ENCODE peak calls at places on chromosomes 1 and 21, in six cellular contexts. One of them, this sample, is unnamed.

GRCh38 chr1:201530741-201531521 is 8.0 kb upstream of the NAV1 start:
- DNase-seq in GM12891: peak
- DNase-seq in H1: peak
- DNase-seq in K562: peak
- DNase-seq in HepG2: peak
- DNase-seq in GM12878: no peak
- DNase-seq in this sample: peak

GRCh38 chr1:28436211-28436769 is 66.8 kb downstream of the PHACTR4 start:
- DNase-seq in GM12891: no peak
- DNase-seq in H1: no peak
- DNase-seq in K562: no peak
- DNase-seq in HepG2: peak
- DNase-seq in GM12878: no peak
- DNase-seq in this sample: no peak

GRCh38 chr1:20615946-20616345 is 17.3 kb upstream of the PINK1 start:
- DNase-seq in GM12891: no peak
- DNase-seq in H1: no peak
- DNase-seq in K562: no peak
- DNase-seq in HepG2: no peak
- DNase-seq in GM12878: no peak
- DNase-seq in this sample: no peak

GRCh38 chr21:17451364-17451869 is 61.4 kb upstream of the CXADR start:
- DNase-seq in GM12891: no peak
- DNase-seq in H1: no peak
- DNase-seq in K562: no peak
- DNase-seq in HepG2: peak
- DNase-seq in GM12878: no peak
- DNase-seq in this sample: no peak

GRCh38 chr1:66339944-66340343 is 194.0 kb upstream of the SGIP1 start:
- DNase-seq in GM12891: no peak
- DNase-seq in H1: no peak
- DNase-seq in K562: no peak
- DNase-seq in HepG2: no peak
- DNase-seq in GM12878: no peak
- DNase-seq in this sample: no peak

GRCh38 chr1:37714226-37714625 is 21.9 kb downstream of the CDCA8 start:
- DNase-seq in GM12891: no peak
- DNase-seq in H1: no peak
- DNase-seq in K562: no peak
- DNase-seq in HepG2: no peak
- DNase-seq in GM12878: no peak
- DNase-seq in this sample: no peak

GRCh38 chr1:117067528-117068370 is 7.6 kb downstream of the TTF2 start:
- DNase-seq in GM12891: no peak
- DNase-seq in H1: no peak
- DNase-seq in K562: peak
- DNase-seq in HepG2: peak
- DNase-seq in GM12878: peak
- DNase-seq in this sample: no peak

GRCh38 chr1:182984621-182985020 is 31.7 kb upstream of the SHCBP1L start:
- DNase-seq in GM12891: no peak
- DNase-seq in H1: no peak
- DNase-seq in K562: no peak
- DNase-seq in HepG2: no peak
- DNase-seq in GM12878: no peak
- DNase-seq in this sample: no peak

GRCh38 chr21:26194811-26195251 is 24.3 kb upstream of the APP start:
- DNase-seq in GM12891: no peak
- DNase-seq in H1: no peak
- DNase-seq in K562: no peak
- DNase-seq in HepG2: no peak
- DNase-seq in GM12878: no peak
- DNase-seq in this sample: no peak

GRCh38 chr1:115437146-115437639 is 99.1 kb upstream of the NGF start:
- DNase-seq in GM12891: no peak
- DNase-seq in H1: no peak
- DNase-seq in K562: no peak
- DNase-seq in HepG2: no peak
- DNase-seq in GM12878: no peak
- DNase-seq in this sample: no peak

GRCh38 chr1:57307382-57307781 is 116.5 kb downstream of the DAB1 start:
- DNase-seq in GM12891: peak
- DNase-seq in H1: peak
- DNase-seq in K562: peak
- DNase-seq in HepG2: no peak
- DNase-seq in GM12878: peak
- DNase-seq in this sample: peak

GRCh38 chr1:179953974-179954493 is 576 bp upstream of the CEP350 start:
- DNase-seq in GM12891: no peak
- DNase-seq in H1: peak
- DNase-seq in K562: peak
- DNase-seq in HepG2: peak
- DNase-seq in GM12878: no peak
- DNase-seq in this sample: no peak

GRCh38 chr1:223143760-223144248 is 756 bp upstream of the TLR5 start:
- DNase-seq in GM12891: no peak
- DNase-seq in H1: no peak
- DNase-seq in K562: peak
- DNase-seq in HepG2: no peak
- DNase-seq in GM12878: peak
- DNase-seq in this sample: peak

GRCh38 chr1:176691251-176692228 is 228.6 kb downstream of the PAPPA2 start:
- DNase-seq in GM12891: no peak
- DNase-seq in H1: no peak
- DNase-seq in K562: peak
- DNase-seq in HepG2: peak
- DNase-seq in GM12878: peak
- DNase-seq in this sample: peak

GRCh38 chr1:178371236-178371635 is 125.5 kb downstream of the CLEC20A start:
- DNase-seq in GM12891: no peak
- DNase-seq in H1: no peak
- DNase-seq in K562: no peak
- DNase-seq in HepG2: no peak
- DNase-seq in GM12878: no peak
- DNase-seq in this sample: no peak

GRCh38 chr1:244369256-244370057 is 82.3 kb downstream of the ADSS2 start:
- DNase-seq in GM12891: no peak
- DNase-seq in H1: no peak
- DNase-seq in K562: no peak
- DNase-seq in HepG2: no peak
- DNase-seq in GM12878: no peak
- DNase-seq in this sample: no peak

GRCh38 chr1:205360166-205360565 is 3.4 kb upstream of the KLHDC8A start:
- DNase-seq in GM12891: no peak
- DNase-seq in H1: no peak
- DNase-seq in K562: no peak
- DNase-seq in HepG2: no peak
- DNase-seq in GM12878: no peak
- DNase-seq in this sample: no peak

GRCh38 chr1:112614460-112615065 is 4.4 kb downstream of the ST7L start:
- DNase-seq in GM12891: no peak
- DNase-seq in H1: no peak
- DNase-seq in K562: no peak
- DNase-seq in HepG2: no peak
- DNase-seq in GM12878: no peak
- DNase-seq in this sample: no peak

GRCh38 chr1:204295666-204296065 is 64.1 kb downstream of the PLEKHA6 start:
- DNase-seq in GM12891: no peak
- DNase-seq in H1: no peak
- DNase-seq in K562: no peak
- DNase-seq in HepG2: peak
- DNase-seq in GM12878: no peak
- DNase-seq in this sample: no peak

GRCh38 chr1:70405780-70406416 is 5.2 kb upstream of the CTH start:
- DNase-seq in GM12891: no peak
- DNase-seq in H1: no peak
- DNase-seq in K562: no peak
- DNase-seq in HepG2: no peak
- DNase-seq in GM12878: no peak
- DNase-seq in this sample: no peak

GRCh38 chr1:201016211-201016651 is 7.3 kb downstream of the KIF21B start:
- DNase-seq in GM12891: no peak
- DNase-seq in H1: no peak
- DNase-seq in K562: peak
- DNase-seq in HepG2: no peak
- DNase-seq in GM12878: no peak
- DNase-seq in this sample: no peak

GRCh38 chr1:210223174-210223904 is 9.3 kb upstream of the SERTAD4 start:
- DNase-seq in GM12891: no peak
- DNase-seq in H1: no peak
- DNase-seq in K562: no peak
- DNase-seq in HepG2: no peak
- DNase-seq in GM12878: no peak
- DNase-seq in this sample: no peak

DNA sequence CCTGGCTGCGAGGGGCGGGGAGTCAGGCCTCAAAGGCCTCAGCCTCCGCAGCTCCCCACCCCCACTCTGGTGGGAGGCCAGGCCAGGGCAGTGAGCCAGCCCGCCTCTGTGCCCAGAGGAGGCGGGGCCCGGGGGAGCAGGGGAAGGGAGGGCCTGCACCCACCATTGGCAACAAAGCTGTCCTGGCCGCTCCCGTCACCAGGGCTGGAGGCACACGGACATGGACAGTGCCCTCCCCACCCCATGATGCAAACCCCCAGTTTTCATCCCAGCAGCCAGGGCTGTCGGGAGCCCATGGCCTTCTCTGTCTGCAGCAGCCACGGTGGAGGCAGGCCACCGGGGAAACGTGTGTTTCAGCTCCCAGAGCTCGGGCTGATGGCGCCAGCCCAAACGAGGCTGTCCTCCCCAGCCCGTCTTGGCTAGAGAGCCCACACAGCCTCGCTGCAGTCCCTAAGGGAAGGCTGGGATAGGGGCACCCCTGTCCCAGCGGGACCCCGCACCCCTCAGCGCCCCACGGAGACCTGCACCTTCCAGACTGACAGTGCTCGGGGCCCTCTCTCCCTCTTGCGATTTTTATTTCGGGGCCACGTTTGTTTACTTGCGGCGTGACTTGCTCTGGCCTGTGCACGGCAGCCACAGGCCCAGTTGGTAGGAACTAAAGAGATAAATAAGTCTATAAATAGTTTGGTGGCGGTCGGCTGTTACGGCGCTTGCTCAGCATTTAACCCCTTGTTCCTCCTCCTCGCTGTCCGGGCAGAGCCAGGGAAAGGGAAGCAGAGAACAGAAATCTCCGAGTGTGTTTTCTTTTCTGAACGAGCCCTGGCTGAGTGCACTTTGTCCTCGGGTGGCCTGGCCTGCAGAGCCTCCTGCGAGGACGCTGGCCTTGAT is 101.8 kb downstream of the PRDM16 start:
- DNase-seq in GM12891: no peak
- DNase-seq in H1: no peak
- DNase-seq in K562: peak
- DNase-seq in HepG2: peak
- DNase-seq in GM12878: no peak
- DNase-seq in this sample: no peak
- TF ChIP-seq POLR2AphosphoS5 in GM12891: no peak
- TF ChIP-seq POLR2AphosphoS5 in H1: no peak
- TF ChIP-seq POLR2AphosphoS5 in K562: no peak
- TF ChIP-seq POLR2AphosphoS5 in HepG2: peak
- TF ChIP-seq POLR2AphosphoS5 in GM12878: no peak
- TF ChIP-seq POLR2AphosphoS5 in this sample: no peak

GRCh38 chr1:73868824-73869223 is 329.2 kb downstream of the LRRIQ3 start:
- DNase-seq in GM12891: no peak
- DNase-seq in H1: no peak
- DNase-seq in K562: no peak
- DNase-seq in HepG2: no peak
- DNase-seq in GM12878: no peak
- DNase-seq in this sample: no peak
- TF ChIP-seq TAF1 in GM12891: no peak
- TF ChIP-seq TAF1 in H1: no peak
- TF ChIP-seq TAF1 in K562: no peak
- TF ChIP-seq TAF1 in HepG2: no peak
- TF ChIP-seq TAF1 in GM12878: no peak
- TF ChIP-seq TAF1 in this sample: no peak

DNA sequence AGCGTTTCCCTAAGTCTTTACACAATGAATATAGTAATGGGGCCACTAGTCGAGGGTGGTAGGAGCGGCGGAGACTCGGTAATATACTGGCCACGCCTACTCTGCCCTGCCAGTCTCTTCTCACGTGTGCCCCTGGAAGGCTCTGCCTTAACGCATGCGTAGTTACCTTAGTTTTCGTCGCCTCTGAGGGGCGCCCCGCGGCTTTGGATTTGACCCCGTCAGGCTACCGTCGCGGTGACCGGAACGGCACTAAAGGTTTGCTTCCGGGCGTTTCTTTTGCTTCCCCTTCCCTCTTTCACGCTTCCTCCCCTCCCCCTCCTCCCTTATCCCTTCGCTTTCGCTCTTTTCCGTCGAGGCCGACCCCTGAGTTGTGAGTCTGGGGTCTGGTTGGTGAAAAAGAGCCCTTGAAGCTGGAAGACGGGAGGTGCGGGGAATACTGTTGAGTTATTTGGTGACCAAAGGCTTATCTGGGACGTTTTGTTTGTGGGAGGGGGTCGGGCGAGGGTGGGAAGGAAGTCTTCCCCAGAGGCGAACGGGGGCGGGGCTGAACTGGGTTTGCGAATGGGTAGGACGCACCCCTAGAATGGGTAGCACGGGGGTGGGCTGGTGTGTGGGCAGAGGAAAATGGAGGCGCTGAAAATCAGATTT is at the start of gene SETDB1:
- DNase-seq in GM12891: peak
- DNase-seq in H1: peak
- DNase-seq in K562: peak
- DNase-seq in HepG2: peak
- DNase-seq in GM12878: peak
- DNase-seq in this sample: peak
- TF ChIP-seq POLR2A in GM12891: peak
- TF ChIP-seq POLR2A in H1: no peak
- TF ChIP-seq POLR2A in K562: peak
- TF ChIP-seq POLR2A in HepG2: peak
- TF ChIP-seq POLR2A in GM12878: peak
- TF ChIP-seq POLR2A in this sample: peak

DNA sequence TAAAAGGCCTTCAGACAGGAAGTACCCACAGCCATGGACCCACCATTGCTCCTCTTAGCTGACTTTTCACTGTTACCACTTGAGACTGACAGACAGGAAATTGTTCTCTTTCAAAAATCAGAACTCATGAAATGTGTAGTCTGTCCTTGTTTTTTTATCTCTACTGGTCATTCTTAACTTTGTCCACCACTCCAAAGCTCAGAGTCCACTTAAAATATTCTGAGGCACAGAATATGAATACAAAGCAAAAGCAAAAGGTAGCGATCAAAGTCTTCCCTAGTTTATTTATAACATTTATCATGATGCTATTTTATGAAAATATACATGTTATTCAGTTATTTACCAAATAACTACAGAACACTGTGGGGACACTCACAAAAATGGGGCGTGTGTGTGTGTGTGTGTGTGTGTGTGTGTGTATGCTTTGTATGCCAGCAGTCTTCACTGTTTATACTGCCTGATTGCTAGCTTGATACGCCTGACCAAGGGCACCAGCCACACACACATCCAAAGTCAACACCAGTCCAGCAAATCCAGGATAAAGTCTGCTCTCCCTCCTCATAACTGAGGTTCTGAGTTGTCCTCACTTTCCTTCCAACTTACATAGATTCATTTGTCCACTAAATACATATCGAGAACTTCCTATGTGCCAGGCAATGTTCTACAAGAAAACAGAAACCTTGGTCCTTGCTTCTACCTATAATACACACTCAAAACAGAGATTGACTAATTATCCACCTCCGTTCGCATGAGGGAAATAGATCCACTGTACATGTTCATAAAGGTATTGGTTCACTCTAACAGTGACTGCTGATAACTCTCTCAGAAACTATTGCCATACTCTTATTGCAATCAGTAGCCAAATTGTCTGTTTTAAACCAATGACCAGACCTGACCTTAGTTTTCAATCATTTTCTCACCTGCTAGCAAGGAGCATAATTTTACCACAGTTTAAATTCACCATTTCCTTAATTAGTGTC is 79.4 kb downstream of the ERICH3 start:
- DNase-seq in GM12891: no peak
- DNase-seq in H1: no peak
- DNase-seq in K562: no peak
- DNase-seq in HepG2: peak
- DNase-seq in GM12878: no peak
- DNase-seq in this sample: no peak
- TF ChIP-seq POLR2AphosphoS5 in GM12891: no peak
- TF ChIP-seq POLR2AphosphoS5 in H1: no peak
- TF ChIP-seq POLR2AphosphoS5 in K562: no peak
- TF ChIP-seq POLR2AphosphoS5 in HepG2: no peak
- TF ChIP-seq POLR2AphosphoS5 in GM12878: no peak
- TF ChIP-seq POLR2AphosphoS5 in this sample: no peak